ENCODE peak calls at places on chromosomes 1 and 21, in eight cellular contexts. U is kidney, D is RWPE2, H is psoas muscle, F is K562, Z is mesendoderm, R is pancreas, Q is ovary. M is an unnamed sample. For H3K4me1, the result is how much of the 10 kb centered on the place peaks cover.

GRCh38 chr1:92030701-92031107 is 919 bp downstream of the EPHX4 start:
- DNase-seq in F (no peak), Q (no peak), D (no peak), U (no peak), Z (peak), R (no peak), H (no peak), M (no peak)

GRCh38 chr1:167708940-167709389 is 12.8 kb upstream of the MPZL1 start:
- DNase-seq in R (no peak), U (no peak), H (no peak), Z (peak), D (no peak), F (no peak), Q (no peak), M (no peak)

GRCh38 chr1:113850127-113850796 is 21.2 kb downstream of the PTPN22 start:
- DNase-seq in R (no peak), Z (no peak), F (no peak), Q (no peak), D (no peak), H (no peak), U (no peak), M (no peak)

GRCh38 chr1:3015269-3015635 is 6.0 kb upstream of the ACTRT2 start:
- DNase-seq in R (no peak), F (no peak), D (peak), Z (no peak), H (peak), Q (no peak), U (peak), M (no peak)

GRCh38 chr1:6873298-6874015 is 88.2 kb downstream of the CAMTA1 start:
- DNase-seq in U (no peak), Z (no peak), Q (no peak), D (no peak), R (no peak), F (no peak), H (no peak), M (no peak)

GRCh38 chr21:29849735-29850176 is 90.0 kb downstream of the GRIK1 start:
- DNase-seq in Q (peak), U (no peak), Z (peak), H (no peak), D (no peak), F (peak), R (peak), M (peak)

GRCh38 chr21:36419996-36420395 is 34.8 kb downstream of the CHAF1B start:
- DNase-seq in F (peak), D (peak), H (peak), U (peak), Q (peak), R (peak), Z (peak), M (peak)

GRCh38 chr1:155079487-155080249 is 1.0 kb downstream of the EFNA3 start:
- DNase-seq in U (peak), R (no peak), H (no peak), D (no peak), Z (no peak), Q (no peak), F (peak), M (no peak)

GRCh38 chr1:222697858-222698257 is 14.4 kb downstream of the AIDA start:
- DNase-seq in Q (no peak), R (no peak), U (no peak), F (no peak), H (no peak), D (no peak), Z (no peak), M (no peak)

GRCh38 chr1:44842763-44843655 is at the start of gene PTCH2:
- DNase-seq in D (no peak), Z (peak), R (no peak), F (peak), H (peak), Q (peak), U (peak), M (peak)

GRCh38 chr1:39158330-39159086 is 46.0 kb upstream of the MACF1 start:
- DNase-seq in Q (no peak), F (peak), H (no peak), Z (peak), D (no peak), U (no peak), R (peak), M (peak)

GRCh38 chr1:89725676-89726075 is 92.8 kb downstream of the LRRC8C start:
- DNase-seq in Q (no peak), R (no peak), D (no peak), F (no peak), Z (no peak), H (no peak), U (no peak), M (no peak)

GRCh38 chr1:87915771-87916170 is 587.1 kb downstream of the LMO4 start:
- DNase-seq in R (no peak), Q (no peak), F (no peak), H (no peak), D (no peak), U (no peak), Z (no peak), M (no peak)

GRCh38 chr1:216596298-216596947 is 126.8 kb downstream of the ESRRG start:
- DNase-seq in F (no peak), Z (peak), U (no peak), D (no peak), H (no peak), Q (no peak), R (no peak), M (no peak)

GRCh38 chr1:53727461-53727860 is 11.5 kb downstream of the GLIS1 start:
- DNase-seq in U (no peak), D (no peak), Q (no peak), H (no peak), R (no peak), Z (no peak), F (no peak), M (no peak)

GRCh38 chr1:177871633-177872562 is 98.0 kb downstream of the SEC16B start:
- DNase-seq in Z (no peak), F (no peak), R (peak), H (no peak), Q (no peak), D (no peak), U (no peak), M (no peak)

GRCh38 chr1:238252033-238252802 is 361.5 kb upstream of the ZP4 start:
- DNase-seq in H (peak), F (peak), R (peak), U (no peak), D (no peak), Q (no peak), Z (peak), M (peak)

GRCh38 chr1:11822091-11822490 is 16.1 kb downstream of the CLCN6 start:
- DNase-seq in Z (no peak), H (no peak), F (no peak), U (no peak), Q (no peak), D (no peak), R (no peak), M (no peak)

GRCh38 chr21:42735944-42736343 is 82.5 kb downstream of the PDE9A start:
- DNase-seq in U (peak), F (no peak), R (no peak), Q (no peak), H (no peak), D (no peak), Z (no peak), M (no peak)

GRCh38 chr1:30969903-30970302 is 61.3 kb upstream of the SDC3 start:
- DNase-seq in F (no peak), Q (no peak), H (no peak), Z (no peak), U (no peak), R (no peak), D (no peak), M (no peak)

GRCh38 chr1:238895911-238896310 is 490.5 kb upstream of the CHRM3 start:
- DNase-seq in H (no peak), F (no peak), D (peak), U (no peak), R (no peak), Z (no peak), Q (no peak), M (no peak)

GRCh38 chr1:27097484-27097917 is 57.4 kb downstream of the SLC9A1 start:
- DNase-seq in R (peak), Z (peak), D (no peak), Q (peak), F (peak), U (peak), H (peak), M (peak)

GRCh38 chr1:25774206-25774804 is 25.7 kb upstream of the SELENON start:
- DNase-seq in Z (no peak), Q (no peak), H (no peak), U (no peak), F (no peak), R (no peak), D (no peak), M (no peak)

GRCh38 chr1:2152914-2153313 is 41.7 kb downstream of the FAAP20 start:
- DNase-seq in H (no peak), R (no peak), D (no peak), Z (no peak), U (no peak), Q (no peak), F (no peak), M (no peak)

GRCh38 chr1:220275430-220275829 is 3.2 kb upstream of the RAB3GAP2 start:
- DNase-seq in U (no peak), F (no peak), Q (no peak), R (no peak), H (no peak), Z (no peak), D (no peak), M (no peak)

GRCh38 chr1:3714284-3714741 is 37.9 kb upstream of the CCDC27 start:
- DNase-seq in D (no peak), Q (no peak), H (peak), F (no peak), U (no peak), R (no peak), Z (no peak), M (no peak)

GRCh38 chr1:59767119-59767518 is 47.6 kb upstream of the HOOK1 start:
- DNase-seq in R (no peak), H (no peak), Q (no peak), Z (peak), D (no peak), F (no peak), U (no peak), M (no peak)

GRCh38 chr1:77900687-77901293 is 12.4 kb downstream of the NEXN start:
- DNase-seq in H (no peak), D (no peak), R (peak), Q (no peak), F (peak), U (no peak), Z (peak), M (peak)

GRCh38 chr1:93758842-93759515 is 77.3 kb upstream of the BCAR3 start:
- DNase-seq in U (no peak), H (no peak), R (no peak), D (no peak), Z (no peak), F (no peak), Q (no peak), M (no peak)

GRCh38 chr1:145729661-145730436 is 10.6 kb downstream of the CD160 start:
- DNase-seq in R (no peak), U (no peak), F (no peak), D (no peak), Z (no peak), H (no peak), Q (no peak), M (no peak)

DNA sequence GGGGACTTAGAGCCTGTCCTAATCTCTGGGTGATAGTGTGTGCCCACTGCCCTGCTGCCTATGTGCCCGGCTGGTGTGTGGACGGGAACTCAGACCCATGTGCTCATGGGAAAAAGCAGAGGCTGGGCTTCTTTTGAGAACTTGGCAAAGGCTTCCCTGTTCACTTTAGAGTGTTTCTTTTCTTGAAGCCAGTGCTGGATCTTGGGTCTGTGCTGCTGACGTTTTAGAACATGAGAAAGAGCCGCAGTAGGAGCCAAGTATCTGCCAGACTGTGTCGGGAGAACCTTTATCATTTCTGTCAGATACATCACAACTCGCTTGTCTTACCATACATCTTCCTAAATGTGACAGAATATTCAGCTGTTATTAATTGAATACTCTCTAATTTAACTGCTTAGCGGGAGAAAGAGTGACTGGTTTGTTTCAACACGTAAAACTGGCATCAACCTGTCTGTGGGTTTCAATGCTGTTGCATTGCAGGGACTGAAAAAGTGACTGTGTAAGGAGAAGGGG is 195.2 kb downstream of the PBX1 start:
- DNase-seq in H (no peak), U (no peak), R (peak), Z (no peak), Q (peak), F (no peak), D (no peak), M (no peak)
- H3K4me1 ChIP-seq in H (half or more), U (under half), R (half or more), Z (under half), Q (under half), F (under half), D (under half), M (half or more)

GRCh38 chr1:66728021-66728420 is 24.2 kb upstream of the DYNLT5 start:
- DNase-seq in H (no peak), Q (no peak), Z (no peak), F (no peak), D (no peak), U (no peak), R (no peak), M (no peak)

GRCh38 chr1:66730462-66730861 is 21.8 kb upstream of the DYNLT5 start:
- DNase-seq in U (no peak), D (no peak), F (no peak), R (no peak), H (no peak), Q (no peak), Z (no peak), M (no peak)

GRCh38 chr1:66729130-66729922 is 22.9 kb upstream of the DYNLT5 start:
- DNase-seq in R (no peak), Z (no peak), D (no peak), F (no peak), U (no peak), H (no peak), Q (no peak), M (no peak)

GRCh38 chr1:66723985-66724384 is 28.3 kb upstream of the DYNLT5 start:
- DNase-seq in D (no peak), F (no peak), U (no peak), R (no peak), Q (no peak), Z (no peak), H (no peak), M (no peak)

GRCh38 chr1:66725885-66726665 is 26.2 kb upstream of the DYNLT5 start:
- DNase-seq in H (peak), D (no peak), Q (no peak), U (no peak), F (peak), Z (peak), R (peak), M (peak)
- H3K4me1 ChIP-seq in H (under half), D (under half), Q (under half), U (under half), F (under half), Z (under half), R (under half), M (under half)

GRCh38 chr1:204493882-204494280 is 724 bp downstream of the PIK3C2B start:
- DNase-seq in Z (peak), Q (peak), F (peak), H (peak), U (peak), R (peak), D (no peak), M (peak)

GRCh38 chr1:204491653-204492052 is 3.0 kb downstream of the PIK3C2B start:
- DNase-seq in F (no peak), Z (no peak), Q (no peak), R (no peak), H (no peak), U (no peak), D (no peak), M (no peak)

GRCh38 chr1:204493145-204493881 is 1.3 kb downstream of the PIK3C2B start:
- DNase-seq in F (no peak), Q (peak), D (no peak), R (peak), Z (no peak), U (peak), H (peak), M (peak)

GRCh38 chr1:204494281-204495077 is at the start of gene PIK3C2B:
- DNase-seq in U (peak), Z (peak), H (peak), Q (peak), R (peak), D (peak), F (peak), M (peak)

GRCh38 chr1:204495078-204495753 is 611 bp upstream of the PIK3C2B start:
- DNase-seq in F (no peak), Q (no peak), U (no peak), D (no peak), R (no peak), Z (peak), H (no peak), M (no peak)
- H3K4me1 ChIP-seq in F (under half), Q (under half), U (under half), D (under half), R (under half), Z (under half), H (under half), M (under half)

DNA sequence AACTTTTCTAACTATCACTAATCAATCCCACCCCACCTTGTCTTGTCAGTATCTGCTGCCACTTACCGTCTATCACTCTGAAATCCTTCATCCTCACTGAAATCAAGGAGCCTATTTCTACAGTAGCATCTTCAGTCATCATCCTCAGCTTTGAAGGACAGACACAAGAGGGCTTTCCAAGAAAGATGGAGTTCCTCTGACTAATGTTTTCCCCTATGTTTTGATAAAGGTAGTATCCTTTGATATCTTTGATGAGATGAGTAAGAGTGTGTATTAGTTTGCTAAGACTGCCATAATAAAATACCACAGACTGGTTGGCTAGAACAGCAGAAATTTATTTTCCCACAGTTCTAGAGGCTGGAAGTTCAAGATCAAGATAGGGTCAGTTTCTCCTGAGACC is 101.8 kb upstream of the VAV3 start:
- DNase-seq in Z (no peak), D (no peak), H (no peak), U (no peak), Q (no peak), R (no peak), F (no peak), M (no peak)
- H3K4me1 ChIP-seq in Z (under half), D (under half), H (under half), U (under half), Q (under half), R (under half), F (under half), M (under half)

M was measured in A549.